ENCODE peak calls at places on chromosomes 2 and 18, in seven cellular contexts. F is right atrium auricular region, G is Calu3, X is K562, T is Peyer's patch, M is ovary, D is HFF-Myc. U is an unnamed sample.

GRCh38 chr2:62415019-62415431 is 91.0 kb downstream of the TMEM17 start:
- DNase-seq in F (no peak), G (no peak), X (no peak), T (no peak), M (no peak), D (no peak), U (no peak)

GRCh38 chr2:172128484-172128883 is 25.8 kb upstream of the DLX2 start:
- DNase-seq in F (no peak), G (no peak), X (no peak), T (no peak), M (no peak), D (no peak), U (no peak)

GRCh38 chr2:119431976-119432881 is 575 bp downstream of the TMEM37 start:
- DNase-seq in F (no peak), G (no peak), X (peak), T (peak), M (peak), D (no peak), U (no peak)

GRCh38 chr2:109217362-109218086 is 88.5 kb downstream of the SH3RF3 start:
- DNase-seq in F (peak), G (no peak), X (no peak), T (no peak), M (no peak), D (peak), U (no peak)

GRCh38 chr2:60514886-60515407 is 38.5 kb downstream of the BCL11A start:
- DNase-seq in F (peak), G (no peak), X (no peak), T (no peak), M (no peak), D (no peak), U (no peak)

GRCh38 chr2:65985986-65986385 is 448.9 kb upstream of the MEIS1 start:
- DNase-seq in F (no peak), G (no peak), X (no peak), T (no peak), M (no peak), D (no peak), U (no peak)

GRCh38 chr2:42141687-42142475 is 27.3 kb upstream of the EML4 start:
- DNase-seq in F (peak), G (no peak), X (peak), T (peak), M (peak), D (no peak), U (no peak)

GRCh38 chr2:241064008-241064801 is 37.9 kb downstream of the MTERF4 start:
- DNase-seq in F (peak), G (peak), X (no peak), T (peak), M (peak), D (no peak), U (peak)

GRCh38 chr2:37858197-37858711 is 66.8 kb upstream of the RMDN2 start:
- DNase-seq in F (no peak), G (no peak), X (no peak), T (no peak), M (no peak), D (no peak), U (no peak)

GRCh38 chr2:199833525-199833924 is 17.5 kb downstream of the FTCDNL1 start:
- DNase-seq in F (no peak), G (no peak), X (no peak), T (no peak), M (no peak), D (no peak), U (no peak)

GRCh38 chr2:110852051-110852450 is 119.7 kb downstream of the ACOXL start:
- DNase-seq in F (no peak), G (no peak), X (no peak), T (no peak), M (no peak), D (no peak), U (no peak)

GRCh38 chr2:14140009-14140408 is 492.5 kb upstream of the LRATD1 start:
- DNase-seq in F (no peak), G (no peak), X (no peak), T (no peak), M (no peak), D (no peak), U (no peak)

GRCh38 chr2:62340981-62341624 is 145.2 kb downstream of the B3GNT2 start:
- DNase-seq in F (no peak), G (no peak), X (peak), T (no peak), M (no peak), D (no peak), U (no peak)

DNA sequence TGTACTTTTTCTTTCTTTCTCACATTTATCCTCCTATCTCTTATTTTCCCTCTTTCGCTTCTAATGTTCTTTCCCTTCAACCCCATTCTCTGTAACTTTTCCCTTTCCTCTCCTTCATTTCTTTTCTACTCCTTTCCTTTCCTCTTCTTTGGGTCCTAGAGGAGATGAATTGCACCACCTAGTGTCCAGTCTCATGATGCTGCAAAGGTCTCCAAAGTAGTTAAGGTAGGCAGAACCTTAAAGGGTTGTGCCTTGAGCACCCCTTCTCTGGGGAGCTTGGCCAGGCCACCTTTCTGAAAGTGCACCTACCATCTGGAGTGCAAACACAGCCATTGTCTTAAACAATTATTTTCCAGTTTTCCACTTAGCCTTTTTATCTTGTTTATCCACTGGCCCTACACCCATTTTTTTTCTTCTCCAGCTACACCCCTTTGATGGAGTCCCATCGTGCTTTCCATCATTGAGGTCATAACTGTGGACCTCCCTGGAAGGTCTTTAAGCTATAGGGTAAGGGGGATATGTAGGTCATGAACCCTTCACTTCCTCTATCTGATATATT is 156.0 kb downstream of the ESCO1 start:
- DNase-seq in F (no peak), G (peak), X (peak), T (no peak), M (no peak), D (no peak), U (peak)
- TF ChIP-seq CTCF in F (peak), G (peak), X (peak), T (no peak), M (peak), D (peak), U (peak)

GRCh38 chr2:25844089-25844488 is 34.2 kb downstream of the ASXL2 start:
- DNase-seq in F (no peak), G (no peak), X (no peak), T (no peak), M (no peak), D (no peak), U (no peak)
- TF ChIP-seq CTCF in F (no peak), G (no peak), X (no peak), T (no peak), M (no peak), D (no peak), U (no peak)

DNA sequence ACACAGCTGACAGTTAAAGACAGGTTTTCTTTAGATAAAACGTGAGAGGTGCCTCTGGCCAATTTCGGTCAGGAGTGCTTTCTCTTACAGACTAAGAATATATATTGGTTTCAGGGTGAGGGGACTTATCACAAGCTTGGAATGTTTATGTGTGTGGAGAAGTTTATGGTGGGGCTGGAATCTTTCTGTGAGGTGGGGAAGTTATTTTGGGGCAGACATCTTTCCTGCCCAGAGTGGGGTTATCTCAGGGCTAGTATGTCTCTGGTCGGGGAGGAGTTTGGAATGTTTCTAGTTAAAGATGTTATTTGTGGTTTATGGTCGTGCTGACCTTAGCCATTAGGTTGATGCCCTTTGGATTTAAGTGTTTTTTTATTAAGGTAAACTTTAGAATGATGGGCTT is 115.2 kb downstream of the SLC5A7 start:
- DNase-seq in F (no peak), G (no peak), X (no peak), T (no peak), M (no peak), D (no peak), U (no peak)
- TF ChIP-seq CTCF in F (no peak), G (no peak), X (no peak), T (no peak), M (no peak), D (no peak), U (no peak)

DNA sequence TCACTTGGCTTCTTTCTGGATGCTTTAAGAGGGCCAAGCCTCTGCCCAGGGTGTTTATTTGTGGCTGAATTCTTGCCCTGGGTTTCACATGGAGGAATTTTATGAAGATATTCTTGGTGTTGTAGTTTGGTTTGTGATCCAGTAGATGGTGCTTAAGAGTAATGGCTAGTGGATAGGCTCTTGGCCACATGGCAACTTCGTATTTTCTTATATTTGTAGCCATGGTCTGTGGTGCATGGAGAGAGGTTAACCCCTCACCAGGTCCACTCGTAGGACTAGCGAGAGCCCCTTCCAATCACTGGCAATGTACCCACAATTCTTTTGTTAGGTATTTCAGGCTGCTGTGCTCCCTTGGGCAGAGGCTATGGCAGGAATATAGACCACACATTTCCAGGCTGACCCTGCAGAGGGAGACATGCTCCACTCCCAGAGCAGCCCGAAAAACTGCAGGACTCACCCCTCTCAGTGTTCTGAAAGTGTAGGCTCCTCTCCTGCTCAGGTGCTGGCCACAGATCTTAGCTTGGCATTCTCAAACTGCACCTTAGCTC is 582.1 kb upstream of the SETBP1 start:
- DNase-seq in F (no peak), G (no peak), X (no peak), T (peak), M (no peak), D (no peak), U (peak)
- TF ChIP-seq CTCF in F (peak), G (no peak), X (no peak), T (no peak), M (no peak), D (no peak), U (peak)

GRCh38 chr18:48771641-48772380 is 179.0 kb downstream of the SMAD7 start:
- DNase-seq in F (no peak), G (no peak), X (no peak), T (no peak), M (no peak), D (no peak), U (no peak)

GRCh38 chr18:48770243-48770642 is 180.5 kb downstream of the SMAD7 start:
- DNase-seq in F (no peak), G (no peak), X (no peak), T (no peak), M (no peak), D (no peak), U (no peak)

GRCh38 chr18:48767090-48767670 is 183.6 kb downstream of the SMAD7 start:
- DNase-seq in F (no peak), G (no peak), X (no peak), T (no peak), M (no peak), D (no peak), U (no peak)

GRCh38 chr18:48766487-48766886 is 184.3 kb downstream of the SMAD7 start:
- DNase-seq in F (no peak), G (no peak), X (no peak), T (no peak), M (no peak), D (no peak), U (no peak)

GRCh38 chr18:48769006-48769646 is 181.6 kb downstream of the SMAD7 start:
- DNase-seq in F (no peak), G (no peak), X (no peak), T (no peak), M (no peak), D (no peak), U (no peak)
- TF ChIP-seq CTCF in F (peak), G (no peak), X (no peak), T (no peak), M (no peak), D (no peak), U (no peak)

DNA sequence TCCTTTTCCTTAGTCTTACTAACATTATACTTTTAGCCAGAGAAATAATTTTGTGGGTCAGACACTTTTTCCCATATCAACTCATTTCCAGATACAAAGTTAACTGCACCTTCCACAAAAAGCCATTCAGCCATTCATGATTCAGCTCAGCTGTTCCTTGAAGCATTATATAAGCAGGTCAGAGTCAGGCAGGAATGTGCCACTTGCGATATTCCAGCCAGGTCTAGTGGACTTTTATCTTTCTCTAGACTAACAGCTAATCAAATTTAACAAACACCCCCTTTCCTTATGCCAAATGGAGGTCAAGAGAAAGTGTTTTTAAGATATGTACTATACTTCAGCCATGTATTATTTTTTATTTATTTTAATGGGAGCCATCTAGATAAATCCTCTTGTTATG is 75.6 kb upstream of the EPB41L3 start:
- DNase-seq in F (no peak), G (no peak), X (no peak), T (no peak), M (no peak), D (no peak), U (no peak)
- TF ChIP-seq CTCF in F (no peak), G (no peak), X (no peak), T (no peak), M (no peak), D (no peak), U (no peak)